ENCODE peak calls at places on chromosome 20, in four cellular contexts. Y is NCI-H774, W is ACHN, A is endothelial cell. G is an unnamed sample.

GRCh38 chr20:59391975-59392374 is 91.6 kb downstream of the EDN3 start:
- DNase-seq in W (no peak), A (no peak), Y (no peak), G (no peak)

GRCh38 chr20:8790442-8791074 is 278.3 kb upstream of the PLCB4 start:
- DNase-seq in W (peak; percentile 74), Y (no peak), A (peak; percentile 40), G (peak; percentile 20)

GRCh38 chr20:24257171-24257570 is 212.3 kb upstream of the SYNDIG1 start:
- DNase-seq in W (no peak), A (no peak), Y (no peak), G (no peak)

GRCh38 chr20:63247678-63248228 is 6.5 kb downstream of the NKAIN4 start:
- DNase-seq in A (no peak), Y (no peak), W (no peak), G (no peak)

GRCh38 chr20:16434087-16434664 is 139.1 kb downstream of the KIF16B start:
- DNase-seq in Y (no peak), A (peak; percentile 79), W (peak; percentile 59), G (peak; percentile 26)

GRCh38 chr20:59015411-59015810 is 3.8 kb upstream of the TUBB1 start:
- DNase-seq in W (no peak), Y (no peak), A (no peak), G (no peak)

GRCh38 chr20:24567508-24567907 is 98.1 kb downstream of the SYNDIG1 start:
- DNase-seq in A (no peak), Y (no peak), W (no peak), G (no peak)

GRCh38 chr20:37786043-37786442 is 92.2 kb downstream of the CTNNBL1 start:
- DNase-seq in A (no peak), W (no peak), Y (no peak), G (no peak)

GRCh38 chr20:13187899-13188298 is 33.2 kb upstream of the ISM1 start:
- DNase-seq in W (no peak), Y (no peak), A (no peak), G (no peak)